ENCODE peak calls at places on chromosomes 6 and 20, in eight cellular contexts. J, K, F, X, H, G, V and T are unnamed samples.

GRCh38 chr6:90294989-90295853 is 1.4 kb downstream of the BACH2 start:
- DNase-seq in J (peak; percentile 84), K (no peak), F (no peak), X (peak; percentile 61), H (peak; percentile 65), G (peak; percentile 68), V (peak; percentile 43), T (peak; percentile 67)

GRCh38 chr6:158066161-158066781 is 84.6 kb downstream of the SYNJ2 start:
- DNase-seq in J (no peak), K (no peak), F (no peak), X (no peak), H (no peak), G (no peak), V (no peak), T (no peak)

GRCh38 chr20:760751-761417 is 7.4 kb downstream of the SLC52A3 start:
- DNase-seq in J (peak; percentile 83), K (peak; percentile 80), F (no peak), X (peak; percentile 71), H (peak; percentile 35), G (peak; percentile 70), V (no peak), T (no peak)

GRCh38 chr20:31945319-31945718 is 6.5 kb downstream of the PDRG1 start:
- DNase-seq in J (no peak), K (no peak), F (no peak), X (no peak), H (no peak), G (no peak), V (no peak), T (no peak)

GRCh38 chr20:63224272-63225081 is 8.5 kb upstream of the YTHDF1 start:
- DNase-seq in J (no peak), K (no peak), F (no peak), X (no peak), H (peak; percentile 73), G (peak; percentile 66), V (peak; percentile 45), T (no peak)

GRCh38 chr20:60262967-60263603 is 304.9 kb downstream of the CDH26 start:
- DNase-seq in J (peak; percentile 80), K (peak; percentile 77), F (no peak), X (peak; percentile 54), H (peak; percentile 47), G (no peak), V (peak; percentile 7), T (peak; percentile 20)

GRCh38 chr6:3195695-3196497 is 31.6 kb downstream of the TUBB2B start:
- DNase-seq in J (no peak), K (peak; percentile 76), F (no peak), X (no peak), H (peak; percentile 38), G (no peak), V (peak; percentile 35), T (no peak)

GRCh38 chr6:31118178-31118577 is 2.1 kb downstream of the CDSN start:
- DNase-seq in J (no peak), K (no peak), F (no peak), X (no peak), H (no peak), G (no peak), V (no peak), T (no peak)

GRCh38 chr20:53597521-53598120 is 4.0 kb upstream of the ZNF217 start:
- DNase-seq in J (no peak), K (no peak), F (no peak), X (no peak), H (no peak), G (peak; percentile 30), V (no peak), T (no peak)

GRCh38 chr20:53597085-53597482 is 3.4 kb upstream of the ZNF217 start:
- DNase-seq in J (no peak), K (no peak), F (no peak), X (no peak), H (no peak), G (peak; percentile 56), V (peak; percentile 62), T (no peak)

GRCh38 chr20:53595018-53595378 is 1.4 kb upstream of the ZNF217 start:
- DNase-seq in J (no peak), K (no peak), F (no peak), X (no peak), H (no peak), G (no peak), V (no peak), T (no peak)

GRCh38 chr20:53598140-53599038 is 4.8 kb upstream of the ZNF217 start:
- DNase-seq in J (no peak), K (no peak), F (no peak), X (peak; percentile 60), H (no peak), G (no peak), V (no peak), T (no peak)

GRCh38 chr20:53594068-53595017 is 704 bp upstream of the ZNF217 start:
- DNase-seq in J (peak; percentile 99), K (peak; percentile 93), F (no peak), X (peak; percentile 93), H (peak; percentile 99), G (peak; percentile 98), V (peak; percentile 86), T (peak; percentile 99)
- TF ChIP-seq CTCF in J (peak; percentile 28), K (peak; percentile 59), F (peak; percentile 9), X (peak; percentile 63), H (no peak), G (peak; percentile 40), V (no peak), T (no peak)

DNA sequence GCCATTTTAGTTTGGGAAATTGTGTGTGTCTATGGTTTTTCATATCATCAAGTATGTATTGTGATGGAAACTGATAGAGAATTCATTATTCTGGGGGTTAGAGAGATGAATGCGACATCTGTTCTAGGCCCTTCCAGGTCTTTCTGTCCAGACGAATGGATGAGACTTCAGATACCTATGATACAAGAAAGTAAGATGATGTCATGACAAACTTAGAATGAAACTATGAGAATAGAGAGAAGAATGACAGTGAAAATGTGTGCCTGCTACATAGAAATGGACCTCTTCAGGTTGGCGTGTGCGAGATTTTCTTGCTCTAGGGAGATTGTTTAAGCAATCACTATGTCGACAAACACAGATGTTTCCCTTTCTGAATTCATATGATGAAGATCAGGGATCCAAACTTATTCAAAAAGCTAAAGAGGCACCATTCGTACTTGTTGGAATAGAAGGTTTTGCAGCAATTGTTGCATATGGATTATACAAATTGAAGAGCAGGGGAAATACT is 76.1 kb downstream of the SCAND1 start:
- DNase-seq in J (no peak), K (no peak), F (no peak), X (no peak), H (no peak), G (no peak), V (no peak), T (no peak)
- TF ChIP-seq CTCF in J (no peak), K (no peak), F (no peak), X (no peak), H (no peak), G (no peak), V (no peak), T (no peak)

GRCh38 chr20:40922865-40923264 is 105.8 kb upstream of the TOP1 start:
- DNase-seq in J (no peak), K (no peak), F (no peak), X (no peak), H (no peak), G (no peak), V (no peak), T (no peak)
- TF ChIP-seq CTCF in J (no peak), K (no peak), F (no peak), X (no peak), H (no peak), G (no peak), V (no peak), T (no peak)

GRCh38 chr6:135002229-135002844 is 52.3 kb downstream of the HBS1L start:
- DNase-seq in J (no peak), K (no peak), F (no peak), X (peak; percentile 7), H (no peak), G (peak; percentile 23), V (peak; percentile 46), T (no peak)
- TF ChIP-seq CTCF in J (peak; percentile 40), K (peak; percentile 76), F (peak; percentile 38), X (no peak), H (peak; percentile 38), G (peak; percentile 64), V (peak; percentile 64), T (no peak)

DNA sequence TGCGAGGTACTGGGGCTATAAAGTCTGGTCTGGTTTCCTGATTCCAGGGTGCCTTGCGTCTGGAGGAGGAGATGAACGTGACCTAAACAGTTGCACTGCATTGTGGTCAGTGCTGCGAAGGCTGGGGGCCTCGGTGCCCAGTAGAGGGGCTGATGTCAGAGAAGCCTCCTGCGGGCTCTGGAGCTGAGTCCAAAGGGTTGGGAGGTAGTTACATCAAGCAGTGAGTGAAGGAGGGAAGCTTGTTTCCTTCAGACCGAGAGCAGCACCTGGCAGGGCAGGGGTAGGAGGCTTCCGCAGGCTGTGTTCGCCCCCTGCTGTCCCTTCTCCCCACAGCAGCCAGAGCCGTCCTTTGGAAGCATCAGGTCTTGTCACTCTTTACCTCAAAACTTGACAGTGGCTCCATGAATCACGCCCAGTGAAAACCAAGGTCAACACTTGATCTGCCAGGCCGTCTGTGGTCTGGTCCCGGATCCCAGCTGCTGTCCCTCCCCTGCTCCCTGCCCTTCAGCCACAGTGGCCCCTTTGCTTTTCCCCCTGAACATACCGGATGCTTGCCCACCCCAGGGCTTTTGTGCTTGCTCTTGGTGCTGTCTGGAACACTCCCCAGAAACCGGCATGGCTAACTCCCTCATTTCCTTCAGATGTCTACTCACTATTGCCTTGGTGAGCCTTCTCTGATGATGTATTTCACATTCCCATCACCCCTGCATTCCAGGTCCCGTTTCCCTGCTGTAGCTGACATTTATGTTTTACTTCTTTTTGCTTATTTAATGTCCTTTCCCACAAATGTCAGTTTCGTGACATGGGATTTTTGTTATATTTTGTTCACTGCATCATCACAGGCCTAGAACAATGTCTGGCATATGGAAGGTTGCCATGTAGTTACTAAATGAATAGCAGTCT is 7.0 kb downstream of the DYNLRB1 start:
- DNase-seq in J (no peak), K (peak; percentile 84), F (peak; percentile 29), X (peak; percentile 50), H (peak; percentile 54), G (peak; percentile 79), V (peak; percentile 86), T (no peak)
- TF ChIP-seq CTCF in J (peak; percentile 32), K (peak; percentile 88), F (peak; percentile 65), X (peak; percentile 69), H (peak; percentile 56), G (peak; percentile 62), V (peak; percentile 58), T (no peak)

DNA sequence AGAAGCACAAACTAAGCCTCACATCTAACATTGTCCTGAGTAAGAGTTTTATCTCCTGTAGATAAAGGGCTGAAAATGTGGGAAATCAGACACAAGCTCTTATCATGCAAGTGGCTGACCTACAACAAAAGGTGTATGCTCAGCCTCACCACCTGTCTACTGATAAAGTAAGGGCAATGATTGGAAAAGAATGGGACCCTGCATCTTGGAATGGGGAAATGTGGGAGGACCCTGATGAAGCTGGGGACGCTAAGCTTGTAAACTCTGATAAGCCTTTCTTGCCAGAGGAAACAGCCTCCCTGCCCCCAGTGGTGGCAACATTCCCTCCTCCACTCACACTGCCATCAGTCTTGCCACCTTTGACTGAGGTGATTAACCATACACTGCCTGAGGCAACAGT is 166.6 kb downstream of the KHDRBS2 start:
- DNase-seq in J (no peak), K (no peak), F (no peak), X (no peak), H (no peak), G (no peak), V (no peak), T (no peak)
- TF ChIP-seq CTCF in J (no peak), K (no peak), F (no peak), X (no peak), H (no peak), G (no peak), V (no peak), T (no peak)